ENCODE peak calls at places on chromosomes 3 and 15, in seven cellular contexts. P is SJSA1, R is PC-3, N is kidney, Y is T-helper 17 cell, F is ovary, I is A549. E is an unnamed sample. For H3K9me3, the result is how much of the 10 kb centered on the place peaks cover.

GRCh38 chr3:192395506-192395905 is 331.8 kb downstream of the FGF12 start:
- DNase-seq in P (no peak), R (no peak), N (no peak), Y (no peak), F (no peak), I (no peak), E (no peak)

GRCh38 chr15:71341811-71342550 is 226.7 kb downstream of the THSD4 start:
- DNase-seq in P (no peak), R (no peak), N (no peak), Y (no peak), F (no peak), I (no peak), E (no peak)

GRCh38 chr3:58748024-58748423 is 81.5 kb upstream of the FAM3D start:
- DNase-seq in P (no peak), R (no peak), N (no peak), Y (no peak), F (no peak), I (no peak), E (no peak)

GRCh38 chr3:8982509-8982908 is 19.2 kb upstream of the RAD18 start:
- DNase-seq in P (no peak), R (no peak), N (no peak), Y (no peak), F (no peak), I (no peak), E (no peak)

GRCh38 chr15:41983621-41984571 is 11.5 kb upstream of the EHD4 start:
- DNase-seq in P (no peak), R (no peak), N (no peak), Y (no peak), F (no peak), I (no peak), E (peak)

GRCh38 chr3:23747841-23748240 is 57.9 kb upstream of the UBE2E1 start:
- DNase-seq in P (no peak), R (no peak), N (no peak), Y (no peak), F (no peak), I (no peak), E (no peak)

GRCh38 chr3:138114988-138115971 is at the start of gene DZIP1L:
- DNase-seq in P (peak), R (peak), N (peak), Y (no peak), F (peak), I (peak), E (peak)

GRCh38 chr3:105119801-105120340 is 246.8 kb upstream of the ALCAM start:
- DNase-seq in P (no peak), R (peak), N (no peak), Y (no peak), F (no peak), I (no peak), E (no peak)

GRCh38 chr3:109853077-109853732 is 515.9 kb upstream of the DPPA4 start:
- DNase-seq in P (no peak), R (no peak), N (no peak), Y (no peak), F (no peak), I (no peak), E (no peak)

GRCh38 chr15:63054985-63055384 is 12.4 kb downstream of the TPM1 start:
- DNase-seq in P (peak), R (no peak), N (no peak), Y (no peak), F (no peak), I (no peak), E (no peak)

GRCh38 chr3:98114264-98114663 is 16.3 kb upstream of the OR5H1 start:
- DNase-seq in P (no peak), R (no peak), N (no peak), Y (no peak), F (no peak), I (no peak), E (no peak)
- H3K9me3 ChIP-seq in P (under half), R (under half), N (under half), Y (under half), F (under half), I (under half), E (under half)

GRCh38 chr3:43335799-43336198 is 49.5 kb downstream of the SNRK start:
- DNase-seq in P (no peak), R (no peak), N (no peak), Y (no peak), F (no peak), I (no peak), E (no peak)
- H3K9me3 ChIP-seq in P (under half), R (under half), N (under half), Y (under half), F (under half), I (under half), E (under half)

DNA sequence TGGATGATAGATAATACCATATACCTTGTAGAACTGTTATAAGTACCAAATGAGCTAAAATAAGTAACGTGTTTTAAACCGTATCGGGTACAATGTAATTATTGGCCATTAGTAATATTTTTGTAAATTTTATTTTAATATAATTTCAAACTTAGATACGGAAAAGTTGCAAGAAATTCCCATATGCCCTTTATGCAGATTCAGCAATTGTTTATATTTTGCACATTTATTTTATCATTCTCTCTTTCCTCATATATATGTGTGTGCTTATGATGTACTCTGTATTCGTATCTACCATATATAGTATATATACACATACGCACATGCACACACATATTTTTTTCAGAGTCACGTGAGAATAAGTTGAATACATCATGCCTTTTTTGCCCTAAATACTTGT is 38.5 kb downstream of the EXOG start:
- DNase-seq in P (no peak), R (no peak), N (no peak), Y (no peak), F (no peak), I (no peak), E (no peak)
- H3K9me3 ChIP-seq in P (under half), R (under half), N (under half), Y (under half), F (under half), I (under half), E (under half)

GRCh38 chr3:178987745-178988144 is 83.9 kb downstream of the ZMAT3 start:
- DNase-seq in P (no peak), R (no peak), N (no peak), Y (no peak), F (no peak), I (no peak), E (no peak)

GRCh38 chr3:178990293-178990692 is 81.3 kb downstream of the ZMAT3 start:
- DNase-seq in P (no peak), R (no peak), N (no peak), Y (no peak), F (no peak), I (no peak), E (no peak)

GRCh38 chr3:178986456-178986855 is 85.2 kb downstream of the ZMAT3 start:
- DNase-seq in P (no peak), R (no peak), N (no peak), Y (no peak), F (no peak), I (no peak), E (no peak)

GRCh38 chr3:178989821-178990220 is 81.8 kb downstream of the ZMAT3 start:
- DNase-seq in P (no peak), R (no peak), N (no peak), Y (no peak), F (no peak), I (no peak), E (no peak)
- H3K9me3 ChIP-seq in P (under half), R (under half), N (under half), Y (under half), F (under half), I (under half), E (under half)